ENCODE peak calls at places on chromosomes 12 and 14, in five cellular contexts. U is sigmoid colon, G is left lung, O is adrenal gland, S is HL-60. M is an unnamed sample.

GRCh38 chr12:93043877-93044209 is 114.7 kb upstream of the EEA1 start:
- DNase-seq in U (no peak), G (no peak), O (no peak), S (no peak), M (no peak)

GRCh38 chr12:56676851-56677601 is 11.1 kb downstream of the PTGES3 start:
- DNase-seq in U (no peak), G (no peak), O (no peak), S (no peak), M (no peak)

GRCh38 chr12:41743835-41744234 is 400.8 kb downstream of the GXYLT1 start:
- DNase-seq in U (no peak), G (no peak), O (no peak), S (no peak), M (no peak)

GRCh38 chr12:56633465-56634241 is 3.5 kb upstream of the BAZ2A start:
- DNase-seq in U (no peak), G (no peak), O (no peak), S (no peak), M (no peak)

GRCh38 chr14:34596891-34597290 is 33.1 kb downstream of the SNX6 start:
- DNase-seq in U (peak), G (no peak), O (no peak), S (no peak), M (no peak)

GRCh38 chr12:110825530-110825929 is 21.3 kb upstream of the CCDC63 start:
- DNase-seq in U (no peak), G (no peak), O (no peak), S (no peak), M (no peak)

GRCh38 chr12:65282840-65283239 is 4.4 kb downstream of the MSRB3 start:
- DNase-seq in U (no peak), G (no peak), O (no peak), S (no peak), M (no peak)

GRCh38 chr14:95485222-95485819 is 31.1 kb downstream of the SYNE3 start:
- DNase-seq in U (no peak), G (peak), O (no peak), S (no peak), M (no peak)

GRCh38 chr12:115004469-115005146 is 320.6 kb upstream of the TBX3 start:
- DNase-seq in U (no peak), G (no peak), O (peak), S (no peak), M (no peak)

GRCh38 chr12:7136676-7137075 is 6.5 kb downstream of the CLSTN3 start:
- DNase-seq in U (no peak), G (no peak), O (no peak), S (no peak), M (no peak)

GRCh38 chr12:74849801-74850200 is 312.2 kb downstream of the ATXN7L3B start:
- DNase-seq in U (no peak), G (no peak), O (no peak), S (no peak), M (no peak)
- H3K27ac ChIP-seq in U (no peak), G (no peak), O (no peak), S (no peak), M (no peak)

DNA sequence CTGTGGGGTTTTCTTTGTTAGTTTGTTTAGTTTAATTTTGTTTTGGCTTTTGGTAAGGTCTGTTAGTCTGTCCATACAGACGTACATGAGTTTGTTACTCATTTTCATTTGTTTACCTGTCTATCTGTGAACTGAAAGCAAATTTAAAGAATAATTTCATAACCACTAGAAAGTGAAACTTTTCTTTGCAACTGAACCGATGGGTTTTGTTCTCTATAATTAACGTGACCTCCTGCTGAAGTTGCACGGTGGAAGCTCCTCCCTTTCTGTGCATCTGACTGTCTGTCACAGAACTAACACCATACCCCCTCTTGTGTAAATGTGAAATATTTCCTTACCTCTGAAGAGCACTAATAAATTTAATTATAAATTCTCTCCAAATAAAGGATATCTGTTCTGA is 595.5 kb downstream of the GALC start:
- DNase-seq in U (no peak), G (no peak), O (no peak), S (no peak), M (no peak)
- H3K4me3 ChIP-seq in U (no peak), G (no peak), O (no peak), S (no peak), M (no peak)

DNA sequence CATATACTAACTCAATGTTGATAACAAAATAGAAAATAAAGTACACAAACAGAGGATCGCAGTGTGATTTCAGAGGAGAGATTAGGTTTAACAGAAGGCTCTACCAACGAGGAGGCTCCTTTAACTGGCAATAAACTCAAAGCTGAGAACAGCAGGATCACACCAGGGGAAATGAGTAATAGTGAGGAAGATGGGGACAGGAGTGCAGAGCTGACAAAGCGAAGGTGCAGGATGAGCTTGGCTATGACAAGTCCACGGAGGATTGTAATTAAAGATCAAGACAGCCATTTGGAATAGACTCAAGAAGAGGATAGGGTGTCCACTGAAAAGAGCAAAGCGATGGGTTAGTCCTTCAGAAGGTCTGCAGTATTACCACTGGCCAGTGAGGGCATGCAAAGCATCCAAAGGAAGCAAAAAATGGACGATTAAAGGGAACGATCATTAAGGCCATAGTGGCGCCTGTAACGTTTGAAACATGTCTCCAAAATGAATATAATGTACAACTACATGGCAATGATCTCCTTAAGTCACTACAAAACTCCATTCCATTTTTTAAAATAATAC is 85.3 kb downstream of the GRIN2B start:
- DNase-seq in U (no peak), G (no peak), O (no peak), S (no peak), M (no peak)
- TF ChIP-seq CTCF in U (no peak), G (no peak), O (no peak), S (no peak), M (no peak)

GRCh38 chr14:77721437-77721836 is 13.5 kb downstream of the SLIRP start:
- DNase-seq in U (no peak), G (no peak), O (no peak), S (no peak), M (no peak)
- H3K27ac ChIP-seq in U (no peak), G (no peak), O (no peak), S (no peak), M (no peak)

GRCh38 chr12:107493135-107493494 is 192.5 kb upstream of the PWP1 start:
- DNase-seq in U (peak), G (no peak), O (no peak), S (no peak), M (peak)
- H3K4me3 ChIP-seq in U (no peak), G (no peak), O (no peak), S (no peak), M (no peak)

GRCh38 chr14:63204407-63205280 is at the start of gene RHOJ:
- DNase-seq in U (peak), G (peak), O (no peak), S (no peak), M (no peak)

GRCh38 chr14:63203015-63203414 is 1.2 kb upstream of the RHOJ start:
- DNase-seq in U (no peak), G (no peak), O (no peak), S (no peak), M (no peak)

GRCh38 chr14:63205850-63206249 is 1.6 kb downstream of the RHOJ start:
- DNase-seq in U (no peak), G (no peak), O (no peak), S (no peak), M (no peak)

GRCh38 chr14:63205281-63205575 is 985 bp downstream of the RHOJ start:
- DNase-seq in U (no peak), G (no peak), O (no peak), S (no peak), M (no peak)

DNA sequence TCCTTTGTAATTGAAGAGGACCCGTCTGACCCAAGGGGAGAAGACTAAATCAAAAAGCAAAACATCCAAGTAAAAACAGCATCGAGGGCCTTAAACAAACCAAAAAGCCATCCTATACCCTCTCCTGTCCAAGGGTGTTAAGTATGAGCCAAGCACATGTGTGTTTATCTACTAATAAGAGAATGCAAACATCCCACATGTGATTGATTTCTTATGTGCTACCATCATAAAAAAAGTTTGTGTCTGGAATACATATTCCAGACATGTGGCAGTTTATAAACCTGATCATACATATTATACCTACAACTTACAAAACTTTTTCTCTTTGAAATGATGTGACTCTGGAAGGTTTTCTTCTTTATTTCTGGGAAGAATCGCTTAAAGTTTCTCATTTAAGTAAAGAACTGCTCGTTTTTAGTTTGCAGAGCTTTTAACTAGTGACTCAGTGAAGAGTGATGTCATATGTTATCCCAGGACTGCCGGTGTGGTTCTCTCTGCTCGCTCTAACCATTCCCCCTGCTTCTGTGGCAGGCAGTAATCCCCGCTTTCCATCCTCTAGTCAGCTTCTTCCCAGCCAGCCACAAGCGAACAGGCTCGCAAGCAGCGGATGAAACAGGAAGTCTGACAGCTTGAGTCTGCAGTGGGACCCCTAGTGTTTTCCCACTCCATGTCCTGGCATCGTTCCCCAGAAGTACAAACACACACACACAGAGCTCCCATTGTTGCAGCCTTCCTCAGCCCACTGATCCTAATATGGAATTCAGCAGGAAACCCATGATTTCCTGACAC is 431 bp upstream of the RHOJ start:
- DNase-seq in U (peak), G (no peak), O (peak), S (peak), M (peak)
- TF ChIP-seq CTCF in U (no peak), G (no peak), O (no peak), S (no peak), M (peak)

DNA sequence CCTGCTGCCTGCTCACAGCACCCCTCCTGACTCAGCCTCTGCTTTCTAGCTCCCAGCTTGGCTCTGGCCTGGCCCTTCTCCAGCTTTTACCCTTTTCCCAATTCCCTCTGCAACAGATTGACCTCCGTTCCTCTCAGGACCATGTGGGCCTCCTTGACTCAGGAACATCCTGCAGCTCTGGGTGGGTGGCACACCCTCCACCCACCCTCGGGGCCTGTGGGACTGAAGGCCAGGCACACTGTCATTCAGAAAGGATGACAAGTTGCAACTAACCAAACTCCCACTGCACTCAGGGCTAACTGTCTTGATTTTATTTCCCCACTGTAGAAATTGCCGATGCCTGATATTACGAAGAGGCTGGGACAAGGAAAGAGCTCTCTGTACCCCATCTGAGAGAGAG is 59.4 kb downstream of the HELB start:
- DNase-seq in U (no peak), G (no peak), O (no peak), S (no peak), M (no peak)
- H3K27ac ChIP-seq in U (no peak), G (no peak), O (no peak), S (no peak), M (no peak)

DNA sequence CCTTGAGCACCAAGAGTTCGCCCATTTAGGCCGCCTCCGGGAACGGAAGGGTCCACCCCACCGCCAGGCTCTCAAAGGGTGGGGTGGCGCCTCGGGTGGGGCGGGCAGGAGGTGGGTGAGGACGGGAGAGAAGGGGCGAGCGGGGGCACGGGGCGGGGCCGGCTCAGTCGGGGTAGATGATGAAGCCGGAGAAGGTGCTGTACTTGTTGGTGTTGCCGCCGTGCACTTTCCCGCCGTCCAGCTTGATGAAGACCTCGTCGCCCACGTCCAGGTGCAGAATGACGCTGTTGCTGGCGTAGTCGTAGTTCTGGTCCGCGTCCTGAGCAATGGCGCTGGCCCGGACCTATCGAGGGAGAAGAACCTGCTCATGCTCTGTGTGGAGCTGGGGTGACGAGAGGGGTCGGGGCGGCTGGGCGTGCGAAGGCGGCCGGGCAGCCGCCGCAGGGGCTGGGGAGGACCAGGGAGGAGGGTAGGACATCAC is 4.1 kb downstream of the C1QL4 start:
- DNase-seq in U (peak), G (no peak), O (no peak), S (no peak), M (no peak)
- H3K4me3 ChIP-seq in U (no peak), G (peak), O (no peak), S (no peak), M (no peak)

M was measured in ascending aorta.